ENCODE peak calls at places on chromosomes 3 and 15, in seven cellular contexts. Y, L, K, T, V, W and C are unnamed samples.

GRCh38 chr15:83472151-83472550 is 25.0 kb downstream of the SH3GL3 start:
- DNase-seq in L (no peak), K (no peak), Y (no peak), T (no peak), V (no peak), W (no peak), C (no peak)

GRCh38 chr15:73075151-73075859 is 23.0 kb downstream of the NEO1 start:
- DNase-seq in W (no peak), V (no peak), L (no peak), T (no peak), K (peak; percentile 20), Y (no peak), C (peak; percentile 65)

GRCh38 chr15:40999190-40999589 is 45.9 kb downstream of the CHAC1 start:
- DNase-seq in Y (no peak), L (no peak), W (no peak), V (no peak), K (peak; percentile 77), T (no peak), C (peak; percentile 99)

GRCh38 chr3:39105687-39106063 is 1.8 kb downstream of the GORASP1 start:
- DNase-seq in W (no peak), L (no peak), K (no peak), T (no peak), Y (no peak), V (no peak), C (no peak)

GRCh38 chr15:75452968-75453702 is 1.6 kb upstream of the SIN3A start:
- DNase-seq in W (peak; percentile 55), V (peak; percentile 54), T (peak; percentile 81), L (no peak), K (peak; percentile 33), Y (peak; percentile 62), C (peak; percentile 45)

GRCh38 chr3:119664850-119665379 is 4.5 kb upstream of the POPDC2 start:
- DNase-seq in L (no peak), T (no peak), Y (no peak), K (peak; percentile 62), V (no peak), W (no peak), C (peak; percentile 82)

GRCh38 chr3:16181361-16181760 is 6.9 kb downstream of the GALNT15 start:
- DNase-seq in K (no peak), L (no peak), V (no peak), W (no peak), T (no peak), Y (peak; percentile 52), C (no peak)

GRCh38 chr3:127836004-127836882 is 13.9 kb upstream of the MGLL start:
- DNase-seq in L (no peak), W (no peak), Y (no peak), V (no peak), T (no peak), K (no peak), C (no peak)

GRCh38 chr3:30319713-30320112 is 286.7 kb upstream of the TGFBR2 start:
- DNase-seq in V (peak; percentile 20), Y (peak; percentile 37), K (peak; percentile 39), L (peak; percentile 13), T (peak; percentile 54), W (no peak), C (peak; percentile 72)

GRCh38 chr3:65761890-65762605 is 276.7 kb downstream of the MAGI1 start:
- DNase-seq in V (no peak), W (no peak), T (peak; percentile 67), K (no peak), L (peak; percentile 33), Y (no peak), C (no peak)

GRCh38 chr3:95511915-95512314 is 1302.5 kb upstream of the EPHA6 start:
- DNase-seq in K (no peak), L (no peak), Y (no peak), V (no peak), W (no peak), T (no peak), C (no peak)

GRCh38 chr3:115146032-115146417 is 1.1 kb downstream of the ZBTB20 start:
- DNase-seq in K (peak; percentile 81), V (no peak), W (no peak), L (no peak), Y (peak; percentile 69), T (peak; percentile 68), C (peak; percentile 79)

GRCh38 chr3:107976204-107976775 is 114.5 kb downstream of the CD47 start:
- DNase-seq in V (no peak), K (no peak), L (no peak), W (no peak), Y (no peak), T (no peak), C (no peak)

GRCh38 chr3:56787784-56788256 is 13.9 kb downstream of the ARHGEF3 start:
- DNase-seq in W (no peak), T (no peak), L (no peak), V (no peak), Y (no peak), K (no peak), C (no peak)

GRCh38 chr15:51267714-51268105 is 70.7 kb downstream of the CYP19A1 start:
- DNase-seq in Y (peak; percentile 25), V (no peak), L (no peak), W (no peak), K (no peak), T (peak; percentile 37), C (no peak)

GRCh38 chr15:28098766-28099554 is at the start of gene OCA2:
- DNase-seq in V (no peak), K (peak; percentile 50), L (no peak), W (no peak), T (peak; percentile 91), Y (peak; percentile 41), C (no peak)

GRCh38 chr3:20099020-20099539 is 58.8 kb downstream of the KAT2B start:
- DNase-seq in Y (no peak), W (no peak), T (peak; percentile 18), L (no peak), V (no peak), K (peak; percentile 10), C (no peak)

GRCh38 chr3:152405915-152406802 is 137.4 kb downstream of the MBNL1 start:
- DNase-seq in W (no peak), K (peak; percentile 89), L (no peak), T (no peak), V (no peak), Y (peak; percentile 42), C (peak; percentile 97)

GRCh38 chr15:94287794-94288246 is 56.5 kb downstream of the MCTP2 start:
- DNase-seq in Y (no peak), K (no peak), L (no peak), W (no peak), T (no peak), V (no peak), C (no peak)

GRCh38 chr3:13335062-13335461 is 85.1 kb downstream of the NUP210 start:
- DNase-seq in V (no peak), L (no peak), W (no peak), K (no peak), Y (no peak), T (no peak), C (no peak)

GRCh38 chr3:190676477-190676876 is 162.6 kb downstream of the IL1RAP start:
- DNase-seq in T (no peak), V (no peak), W (no peak), L (no peak), Y (no peak), K (peak; percentile 85), C (no peak)

GRCh38 chr3:194424953-194425352 is 25.9 kb upstream of the GP5 start:
- DNase-seq in V (no peak), K (no peak), W (no peak), Y (no peak), T (no peak), L (no peak), C (no peak)
- H3K36me3 ChIP-seq in V (peaks cover 3% of the 10 kb centered on the region), K (peaks cover 13% of the 10 kb centered on the region), W (no peaks in the 10 kb centered on the region), Y (peaks cover 50% of the 10 kb centered on the region), T (peaks cover 30% of the 10 kb centered on the region), L (peaks cover 78% of the 10 kb centered on the region), C (peaks cover 13% of the 10 kb centered on the region)

GRCh38 chr3:36776436-36776835 is 12.1 kb upstream of the DCLK3 start:
- DNase-seq in T (no peak), K (no peak), W (no peak), Y (no peak), L (no peak), V (no peak), C (no peak)
- H3K27me3 ChIP-seq in T (no peaks in the 10 kb centered on the region), K (no peaks in the 10 kb centered on the region), W (no peaks in the 10 kb centered on the region), Y (no peaks in the 10 kb centered on the region), L (no peaks in the 10 kb centered on the region), V (no peaks in the 10 kb centered on the region), C (peaks cover 5% of the 10 kb centered on the region)

GRCh38 chr3:49120438-49121135 is at the start of gene USP19:
- DNase-seq in K (peak; percentile 90), V (peak; percentile 78), Y (peak; percentile 95), L (peak; percentile 95), W (peak; percentile 92), T (peak; percentile 96), C (peak; percentile 80)

GRCh38 chr3:49119439-49119838 is 1.2 kb downstream of the USP19 start:
- DNase-seq in V (no peak), W (no peak), T (no peak), Y (peak; percentile 49), L (no peak), K (peak; percentile 33), C (peak; percentile 15)

GRCh38 chr3:49120096-49120437 is 556 bp downstream of the USP19 start:
- DNase-seq in W (no peak), K (peak; percentile 16), L (no peak), Y (no peak), T (no peak), V (no peak), C (no peak)

GRCh38 chr3:49121244-49121671 is 635 bp upstream of the USP19 start:
- DNase-seq in K (no peak), V (no peak), T (no peak), L (no peak), Y (no peak), W (no peak), C (no peak)

GRCh38 chr3:49119036-49119435 is 1.6 kb downstream of the USP19 start:
- DNase-seq in K (peak; percentile 32), W (no peak), V (no peak), T (no peak), L (no peak), Y (peak; percentile 49), C (no peak)
- H3K36me3 ChIP-seq in K (peaks cover 53% of the 10 kb centered on the region), W (peaks cover 39% of the 10 kb centered on the region), V (peaks cover 47% of the 10 kb centered on the region), T (no peaks in the 10 kb centered on the region), L (peaks cover 90% of the 10 kb centered on the region), Y (peaks cover 79% of the 10 kb centered on the region), C (peaks cover 53% of the 10 kb centered on the region)

GRCh38 chr3:158100681-158101080 is 5.5 kb downstream of the SHOX2 start:
- DNase-seq in K (no peak), Y (no peak), W (no peak), V (no peak), T (peak; percentile 38), L (no peak), C (no peak)

GRCh38 chr3:158103131-158103955 is 2.9 kb downstream of the SHOX2 start:
- DNase-seq in L (no peak), W (no peak), T (peak; percentile 66), K (no peak), V (no peak), Y (no peak), C (no peak)

GRCh38 chr3:158102660-158103085 is 3.5 kb downstream of the SHOX2 start:
- DNase-seq in V (no peak), T (peak; percentile 39), K (no peak), Y (no peak), L (no peak), W (no peak), C (no peak)

GRCh38 chr3:158101330-158102218 is 4.6 kb downstream of the SHOX2 start:
- DNase-seq in T (peak; percentile 13), K (no peak), L (no peak), Y (no peak), W (no peak), V (no peak), C (no peak)

DNA sequence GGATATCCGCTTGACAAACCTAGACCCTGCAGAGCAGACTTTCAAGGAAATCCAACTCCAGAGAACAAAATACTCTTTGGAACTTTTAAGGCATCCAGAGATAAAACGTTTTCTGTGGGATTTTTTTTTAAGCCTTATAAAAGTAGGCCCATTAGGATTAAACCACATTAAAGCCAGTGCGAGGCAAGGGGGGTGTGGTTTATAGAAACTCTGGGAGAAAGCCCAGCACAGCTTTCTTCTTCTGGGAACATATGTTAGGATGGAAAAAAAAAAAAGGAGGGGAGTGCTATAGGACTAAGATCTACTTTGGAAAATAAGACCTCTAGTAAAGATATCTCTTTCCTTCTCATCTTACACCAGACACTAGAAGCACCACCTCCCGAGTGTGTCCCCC is 4.0 kb downstream of the SHOX2 start:
- DNase-seq in K (no peak), Y (no peak), W (no peak), V (no peak), L (no peak), T (peak; percentile 2), C (no peak)
- H3K27me3 ChIP-seq in K (peaks cover 64% of the 10 kb centered on the region), Y (peaks cover 95% of the 10 kb centered on the region), W (peaks cover 3% of the 10 kb centered on the region), V (peaks cover 62% of the 10 kb centered on the region), L (peaks cover 99% of the 10 kb centered on the region), T (peaks cover 100% of the 10 kb centered on the region), C (peaks cover 73% of the 10 kb centered on the region)